ENCODE peak calls at places on chromosomes 11 and 22, in four cellular contexts. One of them, this sample, is unnamed.

GRCh38 chr22:21077884-21078508 is 32.2 kb downstream of the LRRC74B start:
- DNase-seq in NCI-H1694: no peak
- DNase-seq in amniotic epithelial cell: no peak
- DNase-seq in activated CD4-positive, CD25-positive, alpha-beta regulatory T cell: no peak
- DNase-seq in this sample: no peak

GRCh38 chr11:74010306-74010981 is 1.6 kb upstream of the UCP3 start:
- DNase-seq in NCI-H1694: no peak
- DNase-seq in activated CD4-positive, CD25-positive, alpha-beta regulatory T cell: no peak
- DNase-seq in amniotic epithelial cell: no peak
- DNase-seq in this sample: no peak

GRCh38 chr11:80194625-80195024 is 753.8 kb upstream of the TENM4 start:
- DNase-seq in amniotic epithelial cell: no peak
- DNase-seq in activated CD4-positive, CD25-positive, alpha-beta regulatory T cell: no peak
- DNase-seq in NCI-H1694: no peak
- DNase-seq in this sample: no peak

GRCh38 chr11:50214376-50214775 is 181.7 kb downstream of the OR4C45 start:
- DNase-seq in NCI-H1694: no peak
- DNase-seq in activated CD4-positive, CD25-positive, alpha-beta regulatory T cell: no peak
- DNase-seq in amniotic epithelial cell: no peak
- DNase-seq in this sample: no peak

GRCh38 chr11:32659672-32660071 is 76.0 kb downstream of the EIF3M start:
- DNase-seq in amniotic epithelial cell: no peak
- DNase-seq in NCI-H1694: no peak
- DNase-seq in activated CD4-positive, CD25-positive, alpha-beta regulatory T cell: no peak
- DNase-seq in this sample: no peak

GRCh38 chr22:37242395-37242918 is 1.6 kb downstream of the RAC2 start:
- DNase-seq in NCI-H1694: no peak
- DNase-seq in activated CD4-positive, CD25-positive, alpha-beta regulatory T cell: peak; percentile 79
- DNase-seq in amniotic epithelial cell: peak; percentile 70
- DNase-seq in this sample: no peak

GRCh38 chr11:66891849-66892660 is 35.2 kb downstream of the LRFN4 start:
- DNase-seq in activated CD4-positive, CD25-positive, alpha-beta regulatory T cell: peak; percentile 34
- DNase-seq in amniotic epithelial cell: peak; percentile 93
- DNase-seq in NCI-H1694: no peak
- DNase-seq in this sample: no peak

GRCh38 chr11:86440305-86440716 is 65.6 kb downstream of the CCDC81 start:
- DNase-seq in activated CD4-positive, CD25-positive, alpha-beta regulatory T cell: no peak
- DNase-seq in NCI-H1694: no peak
- DNase-seq in amniotic epithelial cell: peak; percentile 87
- DNase-seq in this sample: no peak

GRCh38 chr22:20938272-20938671 is 21.1 kb downstream of the CRKL start:
- DNase-seq in amniotic epithelial cell: peak; percentile 36
- DNase-seq in NCI-H1694: no peak
- DNase-seq in activated CD4-positive, CD25-positive, alpha-beta regulatory T cell: no peak
- DNase-seq in this sample: no peak

GRCh38 chr11:76805206-76805913 is 22.2 kb downstream of the TSKU start:
- DNase-seq in NCI-H1694: no peak
- DNase-seq in activated CD4-positive, CD25-positive, alpha-beta regulatory T cell: no peak
- DNase-seq in amniotic epithelial cell: peak; percentile 62
- DNase-seq in this sample: no peak

GRCh38 chr11:85133636-85134035 is 493.5 kb downstream of the DLG2 start:
- DNase-seq in activated CD4-positive, CD25-positive, alpha-beta regulatory T cell: no peak
- DNase-seq in NCI-H1694: no peak
- DNase-seq in amniotic epithelial cell: no peak
- DNase-seq in this sample: no peak

This sample was measured in NCI-H1048.